ENCODE peak calls at places on chromosomes 3 and 15, in seven cellular contexts. One of them, this sample, is unnamed.

GRCh38 chr3:99344216-99344615 is 294.2 kb upstream of the COL8A1 start:
- DNase-seq in heart right ventricle: no peak
- DNase-seq in activated CD4-positive, alpha-beta T cell treated with anti-CD3 and anti-CD28 coated beads, Interleukin-2, amount 10 ng/mL, durations not matched to agents 7 days and 5 days: no peak
- DNase-seq in activated gamma-delta T cell treated with Interleukin-2 at 50 U/mL for 16 hours: no peak
- DNase-seq in GM12865: no peak
- DNase-seq in fibroblast of mammary gland: peak
- DNase-seq in stimulated activated CD4-positive, alpha-beta T cell treated with anti-CD3 and anti-CD28 coated beads, Interleukin-2, amount 100 ng/mL, for 24 hours: no peak
- DNase-seq in this sample: no peak

GRCh38 chr3:43286115-43286885 is at the start of gene SNRK:
- DNase-seq in GM12865: peak
- DNase-seq in activated gamma-delta T cell treated with Interleukin-2 at 50 U/mL for 16 hours: peak
- DNase-seq in fibroblast of mammary gland: peak
- DNase-seq in activated CD4-positive, alpha-beta T cell treated with anti-CD3 and anti-CD28 coated beads, Interleukin-2, amount 10 ng/mL, durations not matched to agents 7 days and 5 days: peak
- DNase-seq in heart right ventricle: peak
- DNase-seq in stimulated activated CD4-positive, alpha-beta T cell treated with anti-CD3 and anti-CD28 coated beads, Interleukin-2, amount 100 ng/mL, for 24 hours: peak
- DNase-seq in this sample: peak

GRCh38 chr3:195068045-195068444 is 202.9 kb downstream of the XXYLT1 start:
- DNase-seq in fibroblast of mammary gland: peak
- DNase-seq in activated gamma-delta T cell treated with Interleukin-2 at 50 U/mL for 16 hours: no peak
- DNase-seq in GM12865: no peak
- DNase-seq in activated CD4-positive, alpha-beta T cell treated with anti-CD3 and anti-CD28 coated beads, Interleukin-2, amount 10 ng/mL, durations not matched to agents 7 days and 5 days: no peak
- DNase-seq in heart right ventricle: no peak
- DNase-seq in stimulated activated CD4-positive, alpha-beta T cell treated with anti-CD3 and anti-CD28 coated beads, Interleukin-2, amount 100 ng/mL, for 24 hours: no peak
- DNase-seq in this sample: no peak

GRCh38 chr3:46386206-46386605 is 15.5 kb downstream of the CCR5 start:
- DNase-seq in activated gamma-delta T cell treated with Interleukin-2 at 50 U/mL for 16 hours: no peak
- DNase-seq in stimulated activated CD4-positive, alpha-beta T cell treated with anti-CD3 and anti-CD28 coated beads, Interleukin-2, amount 100 ng/mL, for 24 hours: no peak
- DNase-seq in fibroblast of mammary gland: peak
- DNase-seq in GM12865: peak
- DNase-seq in heart right ventricle: no peak
- DNase-seq in activated CD4-positive, alpha-beta T cell treated with anti-CD3 and anti-CD28 coated beads, Interleukin-2, amount 10 ng/mL, durations not matched to agents 7 days and 5 days: no peak
- DNase-seq in this sample: no peak

GRCh38 chr15:58608129-58608590 is 141.3 kb downstream of the ADAM10 start:
- DNase-seq in stimulated activated CD4-positive, alpha-beta T cell treated with anti-CD3 and anti-CD28 coated beads, Interleukin-2, amount 100 ng/mL, for 24 hours: no peak
- DNase-seq in fibroblast of mammary gland: peak
- DNase-seq in GM12865: no peak
- DNase-seq in heart right ventricle: no peak
- DNase-seq in activated CD4-positive, alpha-beta T cell treated with anti-CD3 and anti-CD28 coated beads, Interleukin-2, amount 10 ng/mL, durations not matched to agents 7 days and 5 days: no peak
- DNase-seq in activated gamma-delta T cell treated with Interleukin-2 at 50 U/mL for 16 hours: no peak
- DNase-seq in this sample: no peak

GRCh38 chr3:162780313-162780712 is 1283.7 kb downstream of the OTOL1 start:
- DNase-seq in GM12865: no peak
- DNase-seq in activated gamma-delta T cell treated with Interleukin-2 at 50 U/mL for 16 hours: no peak
- DNase-seq in fibroblast of mammary gland: no peak
- DNase-seq in activated CD4-positive, alpha-beta T cell treated with anti-CD3 and anti-CD28 coated beads, Interleukin-2, amount 10 ng/mL, durations not matched to agents 7 days and 5 days: no peak
- DNase-seq in heart right ventricle: no peak
- DNase-seq in stimulated activated CD4-positive, alpha-beta T cell treated with anti-CD3 and anti-CD28 coated beads, Interleukin-2, amount 100 ng/mL, for 24 hours: no peak
- DNase-seq in this sample: no peak

GRCh38 chr3:83003917-83004316 is 1242.5 kb upstream of the GBE1 start:
- DNase-seq in fibroblast of mammary gland: no peak
- DNase-seq in heart right ventricle: no peak
- DNase-seq in GM12865: no peak
- DNase-seq in stimulated activated CD4-positive, alpha-beta T cell treated with anti-CD3 and anti-CD28 coated beads, Interleukin-2, amount 100 ng/mL, for 24 hours: no peak
- DNase-seq in activated CD4-positive, alpha-beta T cell treated with anti-CD3 and anti-CD28 coated beads, Interleukin-2, amount 10 ng/mL, durations not matched to agents 7 days and 5 days: no peak
- DNase-seq in activated gamma-delta T cell treated with Interleukin-2 at 50 U/mL for 16 hours: no peak
- DNase-seq in this sample: no peak

GRCh38 chr3:71226565-71227281 is 356.8 kb downstream of the FOXP1 start:
- DNase-seq in fibroblast of mammary gland: no peak
- DNase-seq in heart right ventricle: peak
- DNase-seq in stimulated activated CD4-positive, alpha-beta T cell treated with anti-CD3 and anti-CD28 coated beads, Interleukin-2, amount 100 ng/mL, for 24 hours: peak
- DNase-seq in activated gamma-delta T cell treated with Interleukin-2 at 50 U/mL for 16 hours: peak
- DNase-seq in GM12865: peak
- DNase-seq in activated CD4-positive, alpha-beta T cell treated with anti-CD3 and anti-CD28 coated beads, Interleukin-2, amount 10 ng/mL, durations not matched to agents 7 days and 5 days: peak
- DNase-seq in this sample: peak

GRCh38 chr15:20358066-20358780 is 183.4 kb downstream of the GOLGA6L6 start:
- DNase-seq in fibroblast of mammary gland: no peak
- DNase-seq in stimulated activated CD4-positive, alpha-beta T cell treated with anti-CD3 and anti-CD28 coated beads, Interleukin-2, amount 100 ng/mL, for 24 hours: no peak
- DNase-seq in activated CD4-positive, alpha-beta T cell treated with anti-CD3 and anti-CD28 coated beads, Interleukin-2, amount 10 ng/mL, durations not matched to agents 7 days and 5 days: no peak
- DNase-seq in GM12865: no peak
- DNase-seq in heart right ventricle: peak
- DNase-seq in activated gamma-delta T cell treated with Interleukin-2 at 50 U/mL for 16 hours: no peak
- DNase-seq in this sample: no peak

GRCh38 chr15:57340673-57341259 is 35.5 kb upstream of the CGNL1 start:
- DNase-seq in activated gamma-delta T cell treated with Interleukin-2 at 50 U/mL for 16 hours: no peak
- DNase-seq in GM12865: peak
- DNase-seq in activated CD4-positive, alpha-beta T cell treated with anti-CD3 and anti-CD28 coated beads, Interleukin-2, amount 10 ng/mL, durations not matched to agents 7 days and 5 days: peak
- DNase-seq in stimulated activated CD4-positive, alpha-beta T cell treated with anti-CD3 and anti-CD28 coated beads, Interleukin-2, amount 100 ng/mL, for 24 hours: peak
- DNase-seq in heart right ventricle: peak
- DNase-seq in fibroblast of mammary gland: peak
- DNase-seq in this sample: peak

GRCh38 chr3:188229726-188230125 is 75.8 kb downstream of the LPP start:
- DNase-seq in activated CD4-positive, alpha-beta T cell treated with anti-CD3 and anti-CD28 coated beads, Interleukin-2, amount 10 ng/mL, durations not matched to agents 7 days and 5 days: no peak
- DNase-seq in heart right ventricle: no peak
- DNase-seq in stimulated activated CD4-positive, alpha-beta T cell treated with anti-CD3 and anti-CD28 coated beads, Interleukin-2, amount 100 ng/mL, for 24 hours: no peak
- DNase-seq in GM12865: no peak
- DNase-seq in fibroblast of mammary gland: no peak
- DNase-seq in activated gamma-delta T cell treated with Interleukin-2 at 50 U/mL for 16 hours: no peak
- DNase-seq in this sample: no peak

GRCh38 chr15:81239190-81239589 is 42.5 kb downstream of the IL16 start:
- DNase-seq in GM12865: no peak
- DNase-seq in fibroblast of mammary gland: peak
- DNase-seq in stimulated activated CD4-positive, alpha-beta T cell treated with anti-CD3 and anti-CD28 coated beads, Interleukin-2, amount 100 ng/mL, for 24 hours: no peak
- DNase-seq in activated gamma-delta T cell treated with Interleukin-2 at 50 U/mL for 16 hours: no peak
- DNase-seq in activated CD4-positive, alpha-beta T cell treated with anti-CD3 and anti-CD28 coated beads, Interleukin-2, amount 10 ng/mL, durations not matched to agents 7 days and 5 days: no peak
- DNase-seq in heart right ventricle: no peak
- DNase-seq in this sample: no peak

GRCh38 chr3:188950832-188951489 is 220.8 kb upstream of the TPRG1 start:
- DNase-seq in activated CD4-positive, alpha-beta T cell treated with anti-CD3 and anti-CD28 coated beads, Interleukin-2, amount 10 ng/mL, durations not matched to agents 7 days and 5 days: no peak
- DNase-seq in fibroblast of mammary gland: peak
- DNase-seq in GM12865: no peak
- DNase-seq in activated gamma-delta T cell treated with Interleukin-2 at 50 U/mL for 16 hours: peak
- DNase-seq in heart right ventricle: peak
- DNase-seq in stimulated activated CD4-positive, alpha-beta T cell treated with anti-CD3 and anti-CD28 coated beads, Interleukin-2, amount 100 ng/mL, for 24 hours: peak
- DNase-seq in this sample: no peak

This sample was measured in Peyer's patch.